ENCODE peak calls at places on chromosomes 7 and 10, in four cellular contexts. R is WTC11, T is K562, J is H1. D is an unnamed sample.

GRCh38 chr7:23373151-23374004 is 74.2 kb downstream of the MALSU1 start:
- DNase-seq in R (no peak), T (no peak), J (no peak), D (no peak)

GRCh38 chr7:22672892-22673637 is 53.9 kb upstream of the IL6 start:
- DNase-seq in T (no peak), J (no peak), R (no peak), D (no peak)

GRCh38 chr10:63700209-63700934 is 179.2 kb downstream of the REEP3 start:
- DNase-seq in T (no peak), J (no peak), R (no peak), D (no peak)

GRCh38 chr7:157782041-157782440 is 445.2 kb downstream of the DNAJB6 start:
- DNase-seq in T (no peak), R (no peak), J (no peak), D (no peak)

GRCh38 chr7:99141756-99142726 is 1.9 kb downstream of the SMURF1 start:
- DNase-seq in R (peak), J (peak), T (peak), D (peak)

GRCh38 chr7:30087371-30087770 is 47.4 kb upstream of the MTURN start:
- DNase-seq in T (no peak), J (no peak), R (no peak), D (no peak)

GRCh38 chr10:103584216-103585010 is 90.9 kb downstream of the NEURL1 start:
- DNase-seq in R (peak), J (no peak), T (no peak), D (no peak)

GRCh38 chr10:14574885-14575284 is 199.8 kb downstream of the FAM107B start:
- DNase-seq in T (no peak), R (no peak), J (no peak), D (no peak)

GRCh38 chr10:60968504-60968903 is 24.5 kb upstream of the RHOBTB1 start:
- DNase-seq in J (no peak), T (no peak), R (no peak), D (no peak)

GRCh38 chr7:56483153-56483552 is 366.9 kb upstream of the NUPR2 start:
- DNase-seq in J (no peak), T (peak), R (no peak), D (peak)

GRCh38 chr10:133117036-133117687 is 29.4 kb downstream of the ADGRA1 start:
- DNase-seq in J (no peak), R (no peak), T (no peak), D (no peak)

GRCh38 chr10:15879663-15880062 is 19.4 kb upstream of the MINDY3 start:
- DNase-seq in R (no peak), J (no peak), T (no peak), D (no peak)

GRCh38 chr10:92844746-92845145 is 3.6 kb upstream of the EXOC6 start:
- DNase-seq in J (no peak), T (no peak), R (no peak), D (no peak)

GRCh38 chr7:86949052-86949778 is 110.2 kb downstream of the ELAPOR2 start:
- DNase-seq in R (no peak), J (no peak), T (no peak), D (no peak)

GRCh38 chr7:16982640-16983103 is 100.9 kb upstream of the AGR3 start:
- DNase-seq in J (no peak), R (no peak), T (peak), D (peak)

GRCh38 chr10:110307805-110308204 is 3.1 kb upstream of the SMNDC1 start:
- DNase-seq in T (no peak), J (no peak), R (no peak), D (no peak)

GRCh38 chr7:129617607-129618006 is 6.1 kb downstream of the NRF1 start:
- DNase-seq in T (peak), R (no peak), J (no peak), D (no peak)

GRCh38 chr10:49474901-49475300 is 64.0 kb downstream of the ERCC6 start:
- DNase-seq in R (no peak), T (no peak), J (no peak), D (no peak)

GRCh38 chr7:49255061-49255460 is 330.7 kb downstream of the CDC14C start:
- DNase-seq in J (no peak), R (no peak), T (no peak), D (no peak)

GRCh38 chr10:24382596-24382978 is 173.6 kb downstream of the KIAA1217 start:
- DNase-seq in J (no peak), R (no peak), T (no peak), D (no peak)

GRCh38 chr7:43914795-43915194 is 8.4 kb upstream of the URGCP start:
- DNase-seq in R (peak), J (no peak), T (no peak), D (no peak)

GRCh38 chr7:149723082-149723767 is 50.2 kb downstream of the ZNF467 start:
- DNase-seq in T (no peak), J (no peak), R (no peak), D (no peak)

GRCh38 chr7:106679153-106679931 is 18.4 kb upstream of the CCDC71L start:
- DNase-seq in T (peak), J (no peak), R (no peak), D (no peak)

GRCh38 chr10:125700355-125700911 is 17.5 kb upstream of the TEX36 start:
- DNase-seq in R (no peak), T (no peak), J (no peak), D (no peak)

GRCh38 chr7:145543245-145543644 is 573.4 kb upstream of the CNTNAP2 start:
- DNase-seq in J (no peak), T (no peak), R (no peak), D (no peak)

GRCh38 chr10:68133553-68133952 is 24.3 kb downstream of the MYPN start:
- DNase-seq in J (no peak), R (no peak), T (no peak), D (no peak)

GRCh38 chr10:114184276-114184675 is 5.1 kb downstream of the TDRD1 start:
- DNase-seq in T (no peak), R (no peak), J (no peak), D (no peak)

DNA sequence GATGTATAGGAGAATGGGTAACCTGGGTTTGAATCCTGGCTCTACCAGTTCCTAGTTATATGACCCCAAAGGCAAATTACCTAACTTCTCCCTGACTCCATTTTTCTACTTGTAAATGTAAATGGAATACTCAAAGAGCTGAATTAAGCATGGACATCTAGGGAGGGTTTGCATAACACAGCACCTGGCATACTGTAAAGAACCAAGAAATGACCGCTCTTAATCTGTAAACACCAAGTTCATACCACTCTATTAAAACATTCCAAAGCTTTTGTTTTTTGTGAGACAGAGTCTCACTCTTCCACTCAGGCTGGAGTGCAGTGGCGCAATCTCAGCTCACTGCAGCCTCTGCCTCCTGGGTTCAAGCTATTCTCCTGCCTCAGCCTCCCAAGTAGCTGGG is 19.6 kb downstream of the MPP7 start:
- DNase-seq in R (no peak), T (no peak), J (no peak), D (no peak)
- TF ChIP-seq USF2 in R (no peak), T (no peak), J (no peak), D (no peak)

GRCh38 chr7:94444808-94445207 is 50.1 kb downstream of the COL1A2 start:
- DNase-seq in T (no peak), R (no peak), J (no peak), D (no peak)
- TF ChIP-seq TEAD4 in T (no peak), R (no peak), J (no peak), D (no peak)

DNA sequence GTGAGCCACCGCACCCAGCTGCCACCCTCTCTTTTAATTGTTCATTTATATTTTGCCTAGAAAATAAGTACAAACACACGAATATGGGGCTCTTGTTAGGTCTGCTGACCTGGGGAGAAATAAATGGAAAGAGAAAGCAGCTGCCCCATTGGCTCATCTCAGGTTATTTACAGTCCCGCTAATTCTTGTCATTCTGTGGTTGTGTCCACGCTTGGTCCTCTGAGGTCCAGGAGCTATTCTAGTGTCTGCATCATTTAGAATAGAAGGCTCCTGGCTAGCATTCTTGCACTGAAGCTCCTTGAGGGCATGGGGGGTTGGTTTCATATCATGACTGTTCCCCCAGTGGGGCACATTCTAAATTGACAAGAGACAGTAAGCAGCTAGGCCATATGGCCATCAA is 128.5 kb downstream of the TACC2 start:
- DNase-seq in J (no peak), T (no peak), R (no peak), D (no peak)
- TF ChIP-seq USF2 in J (no peak), T (no peak), R (no peak), D (no peak)

GRCh38 chr10:112782176-112782907 is 167.7 kb upstream of the TCF7L2 start:
- DNase-seq in R (no peak), J (no peak), T (no peak), D (no peak)
- TF ChIP-seq TEAD4 in R (no peak), J (no peak), T (no peak), D (no peak)

D was measured in SK-N-SH.